ENCODE peak calls at places on chromosomes 16 and 17, in four cellular contexts. Q is dorsolateral prefrontal cortex; J is AG10803; N is stimulated activated CD8-positive, alpha-beta memory T cell treated with anti-CD3 and anti-CD28 coated beads, Interleukin-7, amount 100 ng/mL, for 1 hour. A is an unnamed sample.

GRCh38 chr17:46175891-46176290 is 17.3 kb downstream of the KANSL1 start:
- DNase-seq in Q (no peak), J (peak; percentile 55), N (no peak), A (no peak)

GRCh38 chr17:40561871-40562611 is 3.2 kb downstream of the CCR7 start:
- DNase-seq in Q (no peak), J (no peak), N (no peak), A (no peak)

GRCh38 chr16:67719778-67720144 is 645 bp upstream of the GFOD2 start:
- DNase-seq in Q (no peak), J (peak; percentile 68), N (no peak), A (peak; percentile 36)

GRCh38 chr17:29179232-29180036 is 764 bp downstream of the MYO18A start:
- DNase-seq in Q (no peak), J (no peak), N (no peak), A (peak; percentile 43)

GRCh38 chr16:56793504-56793903 is 63.6 kb downstream of the NUP93 start:
- DNase-seq in Q (no peak), J (peak; percentile 41), N (no peak), A (no peak)

GRCh38 chr16:71681360-71681759 is 43.1 kb downstream of the PHLPP2 start:
- DNase-seq in Q (no peak), J (no peak), N (no peak), A (no peak)

GRCh38 chr16:85250609-85251223 is 138.4 kb upstream of the CIBAR2 start:
- DNase-seq in Q (no peak), J (peak; percentile 69), N (no peak), A (no peak)

GRCh38 chr16:66605177-66605999 is 884 bp downstream of the CMTM3 start:
- DNase-seq in Q (no peak), J (peak; percentile 36), N (no peak), A (peak; percentile 15)

GRCh38 chr16:85908889-85909584 is 10.1 kb downstream of the IRF8 start:
- DNase-seq in Q (no peak), J (no peak), N (no peak), A (no peak)

GRCh38 chr16:49055824-49056545 is 225.7 kb downstream of the CBLN1 start:
- DNase-seq in Q (no peak), J (no peak), N (no peak), A (no peak)

GRCh38 chr17:33137411-33137810 is 145.8 kb downstream of the SPACA3 start:
- DNase-seq in Q (no peak), J (no peak), N (no peak), A (no peak)

GRCh38 chr17:48160177-48160967 is 52.8 kb downstream of the SNX11 start:
- DNase-seq in Q (no peak), J (no peak), N (no peak), A (no peak)

GRCh38 chr17:75325348-75325747 is 36.1 kb upstream of the SLC25A19 start:
- DNase-seq in Q (no peak), J (no peak), N (no peak), A (no peak)

GRCh38 chr17:73393962-73394361 is 82.2 kb upstream of the CDC42EP4 start:
- DNase-seq in Q (no peak), J (no peak), N (no peak), A (no peak)

GRCh38 chr16:29900102-29900887 is at the start of gene ASPHD1:
- DNase-seq in Q (peak; percentile 78), J (peak; percentile 76), N (peak; percentile 20), A (peak; percentile 76)

GRCh38 chr16:2429771-2430663 is 770 bp downstream of the CCNF start:
- DNase-seq in Q (no peak), J (no peak), N (no peak), A (no peak)

GRCh38 chr16:30722443-30722842 is 23.5 kb downstream of the SRCAP start:
- DNase-seq in Q (no peak), J (no peak), N (no peak), A (no peak)

GRCh38 chr16:924806-925205 is 46.0 kb downstream of the LMF1 start:
- DNase-seq in Q (no peak), J (no peak), N (no peak), A (no peak)

GRCh38 chr16:4371481-4372314 is at the start of gene VASN:
- DNase-seq in Q (peak; percentile 54), J (peak; percentile 74), N (peak; percentile 50), A (peak; percentile 28)

GRCh38 chr16:50251375-50252081 is 14.8 kb upstream of the ADCY7 start:
- DNase-seq in Q (no peak), J (peak; percentile 96), N (no peak), A (no peak)

GRCh38 chr16:30722916-30723315 is 23.9 kb downstream of the SRCAP start:
- DNase-seq in Q (no peak), J (no peak), N (no peak), A (no peak)

GRCh38 chr17:3890082-3890892 is 2.6 kb downstream of the CAMKK1 start:
- DNase-seq in Q (peak; percentile 39), J (peak; percentile 90), N (no peak), A (no peak)

GRCh38 chr16:67284699-67285646 is 5.6 kb downstream of the PLEKHG4 start:
- DNase-seq in Q (no peak), J (no peak), N (no peak), A (no peak)

GRCh38 chr16:86949116-86949515 is 368.1 kb downstream of the C16orf95 start:
- DNase-seq in Q (no peak), J (no peak), N (no peak), A (no peak)

GRCh38 chr16:1961651-1962067 is 2.3 kb downstream of the NDUFB10 start:
- DNase-seq in Q (no peak), J (no peak), N (no peak), A (no peak)

GRCh38 chr17:58337600-58338453 is 9.2 kb upstream of the TSPOAP1 start:
- DNase-seq in Q (no peak), J (peak; percentile 94), N (peak; percentile 82), A (peak; percentile 45)

GRCh38 chr16:66898207-66898606 is 17.9 kb downstream of the PDP2 start:
- DNase-seq in Q (no peak), J (peak; percentile 74), N (no peak), A (no peak)